ENCODE peak calls at places on chromosomes 13 and 19, in six cellular contexts. T is brain microvascular endothelial cell, Y is HFF-Myc, D is GM06990, I is NB4, U is left lung. Q is an unnamed sample.

GRCh38 chr19:14848822-14849221 is at the start of gene OR7A10:
- DNase-seq in Y (no peak), D (no peak), T (no peak), U (no peak), I (no peak), Q (no peak)

GRCh38 chr19:39832341-39833083 is 1.4 kb downstream of the DYRK1B start:
- DNase-seq in I (peak; percentile 27), Y (no peak), D (no peak), U (no peak), T (peak; percentile 4), Q (no peak)

GRCh38 chr19:3163943-3164342 is 14.6 kb upstream of the S1PR4 start:
- DNase-seq in T (no peak), Y (no peak), I (no peak), D (no peak), U (no peak), Q (no peak)

GRCh38 chr13:51287758-51288157 is 51.7 kb upstream of the SERPINE3 start:
- DNase-seq in I (no peak), D (no peak), Y (no peak), T (no peak), U (no peak), Q (no peak)

GRCh38 chr19:15170345-15170744 is 30.4 kb downstream of the NOTCH3 start:
- DNase-seq in U (no peak), D (no peak), Y (no peak), T (no peak), I (no peak), Q (no peak)

GRCh38 chr19:40502647-40503046 is 35.8 kb downstream of the SPTBN4 start:
- DNase-seq in D (no peak), U (no peak), T (no peak), Y (no peak), I (no peak), Q (no peak)

GRCh38 chr13:112441779-112442310 is 65.7 kb downstream of the SPACA7 start:
- DNase-seq in D (no peak), Y (no peak), U (peak; percentile 47), I (no peak), T (no peak), Q (no peak)

GRCh38 chr13:41465215-41465907 is 8.0 kb downstream of the RGCC start:
- DNase-seq in T (peak; percentile 85), Y (peak; percentile 31), D (peak; percentile 84), U (peak; percentile 87), I (peak; percentile 93), Q (no peak)

GRCh38 chr13:33025220-33025744 is 9.1 kb downstream of the KL start:
- DNase-seq in D (no peak), Y (no peak), T (no peak), U (no peak), I (peak; percentile 10), Q (no peak)

GRCh38 chr13:111656439-111656838 is 336.0 kb downstream of the TEX29 start:
- DNase-seq in I (no peak), T (no peak), Y (no peak), U (no peak), D (no peak), Q (no peak)

GRCh38 chr13:70408865-70409264 is 300.6 kb upstream of the KLHL1 start:
- DNase-seq in U (no peak), D (no peak), T (no peak), Y (no peak), I (no peak), Q (no peak)

GRCh38 chr19:55683449-55684261 is 8.6 kb downstream of the EPN1 start:
- DNase-seq in U (peak; percentile 25), Y (no peak), I (no peak), T (no peak), D (no peak), Q (no peak)

GRCh38 chr13:94369862-94370491 is 109.5 kb downstream of the DCT start:
- DNase-seq in T (no peak), D (no peak), U (no peak), Y (no peak), I (no peak), Q (no peak)

GRCh38 chr13:65677906-65678305 is 1552.2 kb downstream of the PCDH9 start:
- DNase-seq in Y (no peak), I (no peak), D (no peak), T (no peak), U (no peak), Q (no peak)

GRCh38 chr13:66154354-66154753 is 1075.8 kb downstream of the PCDH9 start:
- DNase-seq in T (no peak), D (no peak), U (no peak), I (no peak), Y (no peak), Q (no peak)

GRCh38 chr13:113026391-113026910 is 57.4 kb downstream of the MCF2L start:
- DNase-seq in T (no peak), D (no peak), Y (no peak), I (no peak), U (peak; percentile 61), Q (no peak)

GRCh38 chr13:38141792-38142191 is 207.9 kb upstream of the UFM1 start:
- DNase-seq in U (no peak), T (no peak), D (no peak), Y (no peak), I (no peak), Q (peak; percentile 15)

GRCh38 chr13:40389081-40389641 is 277.3 kb downstream of the FOXO1 start:
- DNase-seq in T (no peak), I (peak; percentile 66), D (peak; percentile 20), Y (no peak), U (no peak), Q (no peak)

GRCh38 chr19:44848805-44849457 is 2.8 kb downstream of the NECTIN2 start:
- DNase-seq in D (no peak), U (no peak), I (no peak), T (peak; percentile 14), Y (no peak), Q (no peak)

GRCh38 chr13:47896546-47896945 is 104.5 kb downstream of the SUCLA2 start:
- DNase-seq in U (no peak), Y (no peak), I (no peak), T (no peak), D (no peak), Q (no peak)

GRCh38 chr19:55447421-55448174 is 4.5 kb upstream of the SHISA7 start:
- DNase-seq in T (no peak), D (no peak), I (peak; percentile 38), Y (no peak), U (no peak), Q (no peak)

GRCh38 chr13:34545461-34545860 is 396.6 kb upstream of the NBEA start:
- DNase-seq in D (no peak), T (no peak), I (no peak), Y (no peak), U (no peak), Q (no peak)

GRCh38 chr13:97108535-97108910 is 113.6 kb upstream of the MBNL2 start:
- DNase-seq in U (no peak), I (no peak), T (peak; percentile 46), Y (no peak), D (no peak), Q (no peak)

GRCh38 chr19:47369923-47370625 is 21.0 kb downstream of the DHX34 start:
- DNase-seq in T (peak; percentile 74), U (peak; percentile 87), D (no peak), Y (no peak), I (peak; percentile 98), Q (no peak)

GRCh38 chr19:32874605-32875004 is 5.0 kb upstream of the SLC7A9 start:
- DNase-seq in I (no peak), Y (no peak), T (no peak), D (no peak), U (no peak), Q (no peak)

GRCh38 chr19:44857837-44858236 is 11.7 kb downstream of the NECTIN2 start:
- DNase-seq in T (no peak), U (no peak), Y (no peak), I (no peak), D (no peak), Q (no peak)

GRCh38 chr13:95714142-95714832 is 37.3 kb downstream of the DNAJC3 start:
- DNase-seq in I (peak; percentile 85), Y (no peak), T (peak; percentile 12), U (no peak), D (no peak), Q (no peak)

GRCh38 chr19:6276447-6276846 is 3.3 kb downstream of the MLLT1 start:
- DNase-seq in D (no peak), U (no peak), Y (no peak), I (no peak), T (peak; percentile 65), Q (no peak)

GRCh38 chr19:6260912-6261636 is 18.7 kb downstream of the MLLT1 start:
- DNase-seq in D (no peak), U (no peak), I (peak; percentile 26), T (no peak), Y (no peak), Q (no peak)

GRCh38 chr13:31046711-31047279 is 114.3 kb downstream of the TEX26 start:
- DNase-seq in Y (no peak), D (no peak), T (peak; percentile 23), U (no peak), I (no peak), Q (peak; percentile 72)

GRCh38 chr13:62793850-62794249 is 1378.2 kb upstream of the PCDH20 start:
- DNase-seq in Y (no peak), D (no peak), T (no peak), U (no peak), I (no peak), Q (no peak)

DNA sequence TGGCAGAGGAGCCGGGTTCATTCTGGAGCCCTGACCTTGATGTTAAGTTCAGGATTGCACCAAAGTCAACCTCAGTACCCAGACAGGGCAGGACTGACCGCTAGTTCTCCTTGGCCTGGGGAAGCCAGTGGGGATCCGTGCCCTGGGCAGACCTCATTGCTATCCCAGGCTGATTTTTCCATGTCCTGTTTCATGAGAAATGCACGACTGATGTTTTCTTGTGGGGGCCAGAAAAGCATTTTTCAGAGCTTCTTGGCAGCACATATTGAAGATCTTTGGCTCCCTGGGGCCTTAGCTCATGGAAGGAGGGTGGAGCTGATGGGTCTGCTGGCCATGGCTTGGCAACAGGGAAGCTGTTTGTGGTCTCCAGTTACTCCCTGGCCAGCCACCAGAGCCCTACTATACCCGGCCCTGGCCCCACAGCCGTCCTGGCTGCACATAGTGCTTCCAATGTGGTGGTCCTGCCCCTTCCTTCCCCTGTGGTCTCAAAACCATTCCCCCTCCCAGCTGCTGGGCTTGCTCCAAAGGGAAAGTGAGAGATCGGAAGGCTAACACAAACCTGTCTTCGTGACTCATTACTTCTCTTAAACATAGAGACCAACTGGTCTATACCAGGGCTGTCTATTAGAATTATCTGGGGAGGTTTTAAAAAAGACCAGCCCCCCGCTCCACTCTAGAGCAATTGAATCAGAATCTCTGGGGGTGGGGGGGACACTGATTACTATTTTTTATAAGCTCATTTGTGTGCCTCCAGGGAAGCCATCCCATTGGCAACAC is 11.3 kb downstream of the IL17D start:
- DNase-seq in I (no peak), U (no peak), T (peak; percentile 29), Y (no peak), D (no peak), Q (no peak)
- H3K4me3 ChIP-seq in I (no peak overlapping the region), U (no peak overlapping the region), T (no peak overlapping the region), Y (no peak overlapping the region), D (no peak overlapping the region), Q (no peak overlapping the region)

GRCh38 chr13:27177852-27178251 is 6.2 kb upstream of the USP12 start:
- DNase-seq in D (no peak), T (no peak), Y (no peak), U (no peak), I (no peak), Q (no peak)
- TF ChIP-seq CTCF in D (peak; percentile 31), T (peak; percentile 19), Y (no peak), U (no peak), I (no peak), Q (peak; percentile 9)

GRCh38 chr13:45121421-45121820 is 1.1 kb downstream of the GTF2F2 start:
- DNase-seq in I (peak; percentile 48), T (peak; percentile 9), Y (no peak), D (peak; percentile 15), U (no peak), Q (no peak)
- H3K4me3 ChIP-seq in I (peak overlapping the region; percentile 98), T (peak overlapping the region; percentile 92), Y (peak overlapping the region; percentile 91), D (peak overlapping the region; percentile 86), U (peak overlapping the region; percentile 92), Q (peak overlapping the region; percentile 96)

GRCh38 chr19:46349311-46349993 is 2.6 kb downstream of the PPP5C start:
- DNase-seq in I (peak; percentile 51), Y (no peak), D (no peak), U (no peak), T (no peak), Q (no peak)
- TF ChIP-seq CTCF in I (no peak), Y (no peak), D (no peak), U (no peak), T (no peak), Q (no peak)